ENCODE peak calls at places on chromosome 22, in five cellular contexts. One of them, this sample, is unnamed.

GRCh38 chr22:50060441-50061140 is 2.5 kb upstream of the TTLL8 start:
- DNase-seq in T-helper 2 cell: no peak
- DNase-seq in CD4-positive, alpha-beta T cell: no peak
- DNase-seq in EL: no peak
- DNase-seq in non-pigmented ciliary epithelial cell: no peak
- DNase-seq in this sample: no peak

GRCh38 chr22:24432059-24432853 is 4.9 kb downstream of the ADORA2A start:
- DNase-seq in T-helper 2 cell: no peak
- DNase-seq in CD4-positive, alpha-beta T cell: no peak
- DNase-seq in EL: peak
- DNase-seq in non-pigmented ciliary epithelial cell: no peak
- DNase-seq in this sample: no peak

GRCh38 chr22:19727310-19728150 is 4.2 kb downstream of the GP1BB start:
- DNase-seq in T-helper 2 cell: no peak
- DNase-seq in CD4-positive, alpha-beta T cell: no peak
- DNase-seq in EL: no peak
- DNase-seq in non-pigmented ciliary epithelial cell: no peak
- DNase-seq in this sample: no peak

GRCh38 chr22:25208328-25208727 is 8.7 kb downstream of the CRYBB3 start:
- DNase-seq in T-helper 2 cell: no peak
- DNase-seq in CD4-positive, alpha-beta T cell: no peak
- DNase-seq in EL: no peak
- DNase-seq in non-pigmented ciliary epithelial cell: no peak
- DNase-seq in this sample: no peak

GRCh38 chr22:29979645-29980303 is 96.8 kb downstream of the MTMR3 start:
- DNase-seq in T-helper 2 cell: no peak
- DNase-seq in CD4-positive, alpha-beta T cell: no peak
- DNase-seq in EL: no peak
- DNase-seq in non-pigmented ciliary epithelial cell: no peak
- DNase-seq in this sample: no peak

GRCh38 chr22:36334838-36335603 is 52.7 kb downstream of the MYH9 start:
- DNase-seq in T-helper 2 cell: no peak
- DNase-seq in CD4-positive, alpha-beta T cell: no peak
- DNase-seq in EL: peak
- DNase-seq in non-pigmented ciliary epithelial cell: no peak
- DNase-seq in this sample: no peak

GRCh38 chr22:22030493-22031182 is 48.1 kb upstream of the TOP3B start:
- DNase-seq in T-helper 2 cell: no peak
- DNase-seq in CD4-positive, alpha-beta T cell: no peak
- DNase-seq in EL: peak
- DNase-seq in non-pigmented ciliary epithelial cell: no peak
- DNase-seq in this sample: no peak

GRCh38 chr22:23119492-23120414 is 22.0 kb downstream of the RSPH14 start:
- DNase-seq in T-helper 2 cell: peak
- DNase-seq in CD4-positive, alpha-beta T cell: peak
- DNase-seq in EL: no peak
- DNase-seq in non-pigmented ciliary epithelial cell: no peak
- DNase-seq in this sample: peak

GRCh38 chr22:20204281-20204680 is 53.4 kb upstream of the CCDC188 start:
- DNase-seq in T-helper 2 cell: no peak
- DNase-seq in CD4-positive, alpha-beta T cell: no peak
- DNase-seq in EL: no peak
- DNase-seq in non-pigmented ciliary epithelial cell: no peak
- DNase-seq in this sample: no peak

GRCh38 chr22:22047776-22048175 is 65.2 kb upstream of the TOP3B start:
- DNase-seq in T-helper 2 cell: no peak
- DNase-seq in CD4-positive, alpha-beta T cell: no peak
- DNase-seq in EL: no peak
- DNase-seq in non-pigmented ciliary epithelial cell: no peak
- DNase-seq in this sample: no peak

GRCh38 chr22:16586170-16586569 is 6.4 kb downstream of the CCT8L2 start:
- DNase-seq in T-helper 2 cell: no peak
- DNase-seq in CD4-positive, alpha-beta T cell: no peak
- DNase-seq in EL: no peak
- DNase-seq in non-pigmented ciliary epithelial cell: no peak
- DNase-seq in this sample: no peak

GRCh38 chr22:45318168-45318557 is 8.4 kb downstream of the FAM118A start:
- DNase-seq in T-helper 2 cell: peak
- DNase-seq in CD4-positive, alpha-beta T cell: peak
- DNase-seq in EL: peak
- DNase-seq in non-pigmented ciliary epithelial cell: peak
- DNase-seq in this sample: peak

GRCh38 chr22:23915230-23915754 is 21.1 kb downstream of the MIF start:
- DNase-seq in T-helper 2 cell: no peak
- DNase-seq in CD4-positive, alpha-beta T cell: no peak
- DNase-seq in EL: no peak
- DNase-seq in non-pigmented ciliary epithelial cell: no peak
- DNase-seq in this sample: no peak

GRCh38 chr22:32801436-32802290 is at the start of gene TIMP3:
- DNase-seq in T-helper 2 cell: no peak
- DNase-seq in CD4-positive, alpha-beta T cell: no peak
- DNase-seq in EL: peak
- DNase-seq in non-pigmented ciliary epithelial cell: no peak
- DNase-seq in this sample: no peak

GRCh38 chr22:17581056-17581455 is 17.8 kb downstream of the SLC25A18 start:
- DNase-seq in T-helper 2 cell: no peak
- DNase-seq in CD4-positive, alpha-beta T cell: no peak
- DNase-seq in EL: no peak
- DNase-seq in non-pigmented ciliary epithelial cell: no peak
- DNase-seq in this sample: no peak

GRCh38 chr22:50434849-50435700 is 39.8 kb downstream of the SBF1 start:
- DNase-seq in T-helper 2 cell: no peak
- DNase-seq in CD4-positive, alpha-beta T cell: no peak
- DNase-seq in EL: no peak
- DNase-seq in non-pigmented ciliary epithelial cell: no peak
- DNase-seq in this sample: peak

GRCh38 chr22:24810043-24810749 is 4.2 kb downstream of the SGSM1 start:
- DNase-seq in T-helper 2 cell: no peak
- DNase-seq in CD4-positive, alpha-beta T cell: no peak
- DNase-seq in EL: no peak
- DNase-seq in non-pigmented ciliary epithelial cell: no peak
- DNase-seq in this sample: no peak

GRCh38 chr22:32396746-32397145 is 15.3 kb downstream of the RTCB start:
- DNase-seq in T-helper 2 cell: no peak
- DNase-seq in CD4-positive, alpha-beta T cell: no peak
- DNase-seq in EL: peak
- DNase-seq in non-pigmented ciliary epithelial cell: no peak
- DNase-seq in this sample: no peak

GRCh38 chr22:24962835-24963234 is 10.3 kb downstream of the KIAA1671 start:
- DNase-seq in T-helper 2 cell: no peak
- DNase-seq in CD4-positive, alpha-beta T cell: no peak
- DNase-seq in EL: no peak
- DNase-seq in non-pigmented ciliary epithelial cell: no peak
- DNase-seq in this sample: no peak

This sample was measured in T-helper 17 cell.